ENCODE peak calls at places on chromosomes 1 and 21, in nine cellular contexts. P, W, M, E, I, Z, Q, H and T are unnamed samples.

GRCh38 chr1:205633421-205633976 is 1.7 kb upstream of the ELK4 start:
- DNase-seq in P (peak), W (no peak), M (no peak), E (no peak), I (no peak), Z (no peak), Q (peak), H (no peak), T (no peak)

GRCh38 chr1:161218301-161219077 is 3.4 kb downstream of the FCER1G start:
- DNase-seq in P (no peak), W (no peak), M (no peak), E (no peak), I (no peak), Z (no peak), Q (no peak), H (no peak), T (no peak)

GRCh38 chr1:36516372-36517018 is 33.8 kb upstream of the CSF3R start:
- DNase-seq in P (peak), W (no peak), M (peak), E (peak), I (no peak), Z (peak), Q (peak), H (no peak), T (peak)

GRCh38 chr1:77044133-77044849 is 174.9 kb downstream of the PIGK start:
- DNase-seq in P (peak), W (no peak), M (no peak), E (no peak), I (no peak), Z (no peak), Q (no peak), H (no peak), T (no peak)

GRCh38 chr1:80656011-80656627 is 1144.6 kb upstream of the ADGRL2 start:
- DNase-seq in P (peak), W (no peak), M (peak), E (peak), I (no peak), Z (peak), Q (peak), H (no peak), T (peak)

GRCh38 chr1:53804791-53805505 is 33.1 kb downstream of the NDC1 start:
- DNase-seq in P (peak), W (no peak), M (no peak), E (no peak), I (no peak), Z (no peak), Q (no peak), H (no peak), T (no peak)

GRCh38 chr1:172537827-172538391 is 5.0 kb downstream of the SUCO start:
- DNase-seq in P (no peak), W (no peak), M (no peak), E (no peak), I (no peak), Z (no peak), Q (no peak), H (no peak), T (no peak)

GRCh38 chr21:41208946-41209345 is 41.0 kb downstream of the BACE2 start:
- DNase-seq in P (no peak), W (no peak), M (no peak), E (no peak), I (no peak), Z (no peak), Q (no peak), H (no peak), T (no peak)

GRCh38 chr1:8733463-8733862 is 84.0 kb downstream of the RERE start:
- DNase-seq in P (peak), W (no peak), M (no peak), E (no peak), I (no peak), Z (no peak), Q (no peak), H (no peak), T (no peak)

GRCh38 chr1:23854568-23854967 is 13.5 kb downstream of the FUCA1 start:
- DNase-seq in P (no peak), W (no peak), M (peak), E (no peak), I (no peak), Z (no peak), Q (no peak), H (no peak), T (peak)

GRCh38 chr1:53122847-53123461 is 19.5 kb downstream of the SLC1A7 start:
- DNase-seq in P (no peak), W (no peak), M (no peak), E (no peak), I (peak), Z (no peak), Q (no peak), H (no peak), T (no peak)

GRCh38 chr21:44773291-44773932 is 28.2 kb downstream of the UBE2G2 start:
- DNase-seq in P (peak), W (no peak), M (peak), E (no peak), I (no peak), Z (peak), Q (no peak), H (no peak), T (no peak)

GRCh38 chr1:81873946-81874345 is 73.2 kb downstream of the ADGRL2 start:
- DNase-seq in P (no peak), W (no peak), M (no peak), E (no peak), I (no peak), Z (no peak), Q (no peak), H (no peak), T (no peak)

GRCh38 chr1:43558346-43558841 is 27.7 kb downstream of the PTPRF start:
- DNase-seq in P (no peak), W (no peak), M (no peak), E (peak), I (no peak), Z (peak), Q (no peak), H (no peak), T (no peak)

GRCh38 chr1:227951624-227952373 is 4.1 kb upstream of the WNT9A start:
- DNase-seq in P (no peak), W (no peak), M (no peak), E (no peak), I (no peak), Z (no peak), Q (no peak), H (no peak), T (no peak)

GRCh38 chr1:119987689-119988088 is 81.8 kb downstream of the NOTCH2 start:
- DNase-seq in P (no peak), W (no peak), M (no peak), E (no peak), I (no peak), Z (no peak), Q (no peak), H (no peak), T (no peak)

GRCh38 chr1:158027485-158027884 is 34.0 kb downstream of the KIRREL1 start:
- DNase-seq in P (no peak), W (no peak), M (no peak), E (no peak), I (no peak), Z (no peak), Q (no peak), H (no peak), T (no peak)

GRCh38 chr1:150444232-150444631 is 43.0 kb upstream of the TARS2 start:
- DNase-seq in P (no peak), W (no peak), M (no peak), E (no peak), I (no peak), Z (no peak), Q (no peak), H (no peak), T (no peak)

GRCh38 chr1:151165281-151165737 is 393 bp downstream of the LYSMD1 start:
- DNase-seq in P (peak), W (peak), M (peak), E (peak), I (peak), Z (no peak), Q (peak), H (peak), T (peak)

GRCh38 chr21:29343517-29343916 is 44.8 kb downstream of the BACH1 start:
- DNase-seq in P (no peak), W (no peak), M (no peak), E (no peak), I (no peak), Z (no peak), Q (peak), H (no peak), T (no peak)

GRCh38 chr21:45821315-45822001 is 160.1 kb upstream of the COL6A1 start:
- DNase-seq in P (no peak), W (no peak), M (no peak), E (no peak), I (no peak), Z (no peak), Q (no peak), H (no peak), T (no peak)

GRCh38 chr1:54095543-54096286 is 42.3 kb downstream of the TCEANC2 start:
- DNase-seq in P (no peak), W (no peak), M (no peak), E (peak), I (no peak), Z (no peak), Q (no peak), H (no peak), T (no peak)

GRCh38 chr1:172762087-172762486 is 103.2 kb downstream of the FASLG start:
- DNase-seq in P (no peak), W (no peak), M (no peak), E (no peak), I (no peak), Z (no peak), Q (no peak), H (no peak), T (no peak)

GRCh38 chr1:228089520-228090380 is 7.2 kb downstream of the ARF1 start:
- DNase-seq in P (no peak), W (no peak), M (no peak), E (no peak), I (peak), Z (no peak), Q (no peak), H (no peak), T (no peak)

GRCh38 chr1:221881805-221882581 is 140.1 kb upstream of the DUSP10 start:
- DNase-seq in P (peak), W (no peak), M (no peak), E (no peak), I (no peak), Z (no peak), Q (no peak), H (no peak), T (no peak)

GRCh38 chr1:200479816-200480215 is 70.0 kb upstream of the ZNF281 start:
- DNase-seq in P (no peak), W (no peak), M (no peak), E (no peak), I (no peak), Z (no peak), Q (no peak), H (no peak), T (no peak)

GRCh38 chr1:66834926-66835325 is 33.9 kb upstream of the INSL5 start:
- DNase-seq in P (peak), W (no peak), M (no peak), E (no peak), I (no peak), Z (no peak), Q (no peak), H (no peak), T (no peak)

GRCh38 chr21:32653326-32653901 is 41.2 kb upstream of the CFAP298 start:
- DNase-seq in P (peak), W (no peak), M (no peak), E (peak), I (no peak), Z (peak), Q (no peak), H (no peak), T (peak)

GRCh38 chr1:199857103-199857502 is 170.4 kb upstream of the NR5A2 start:
- DNase-seq in P (peak), W (no peak), M (no peak), E (no peak), I (no peak), Z (no peak), Q (no peak), H (no peak), T (no peak)

GRCh38 chr1:234309598-234310459 is 63.4 kb upstream of the COA6 start:
- DNase-seq in P (peak), W (no peak), M (peak), E (peak), I (no peak), Z (peak), Q (peak), H (no peak), T (peak)

GRCh38 chr1:16088996-16089395 is 15.5 kb upstream of the FAM131C start:
- DNase-seq in P (peak), W (no peak), M (no peak), E (no peak), I (peak), Z (no peak), Q (no peak), H (no peak), T (peak)

GRCh38 chr1:68141079-68141800 is 90.8 kb upstream of the DIRAS3 start:
- DNase-seq in P (peak), W (no peak), M (no peak), E (no peak), I (no peak), Z (no peak), Q (no peak), H (no peak), T (no peak)

GRCh38 chr1:118204106-118204505 is 19.1 kb upstream of the SPAG17 start:
- DNase-seq in P (peak), W (no peak), M (no peak), E (no peak), I (no peak), Z (no peak), Q (no peak), H (no peak), T (no peak)

GRCh38 chr1:222644649-222645005 is 26.7 kb downstream of the MIA3 start:
- DNase-seq in P (peak), W (no peak), M (no peak), E (no peak), I (no peak), Z (no peak), Q (no peak), H (no peak), T (no peak)

GRCh38 chr1:14968251-14968812 is 185.2 kb upstream of the TMEM51 start:
- DNase-seq in P (peak), W (no peak), M (no peak), E (no peak), I (peak), Z (no peak), Q (no peak), H (peak), T (no peak)

GRCh38 chr1:2413495-2414296 is 1.3 kb upstream of the PEX10 start:
- DNase-seq in P (no peak), W (no peak), M (no peak), E (peak), I (no peak), Z (no peak), Q (no peak), H (no peak), T (peak)

GRCh38 chr1:86846166-86846647 is 67.7 kb downstream of the SELENOF start:
- DNase-seq in P (peak), W (no peak), M (no peak), E (no peak), I (no peak), Z (no peak), Q (no peak), H (no peak), T (peak)

GRCh38 chr1:89085781-89086180 is 20.8 kb upstream of the GBP1 start:
- DNase-seq in P (no peak), W (no peak), M (peak), E (peak), I (no peak), Z (no peak), Q (peak), H (no peak), T (peak)

GRCh38 chr1:12009318-12010001 is 9.8 kb upstream of the MIIP start:
- DNase-seq in P (no peak), W (no peak), M (no peak), E (peak), I (no peak), Z (no peak), Q (peak), H (no peak), T (no peak)

GRCh38 chr1:7145947-7146346 is 360.7 kb downstream of the CAMTA1 start:
- DNase-seq in P (no peak), W (no peak), M (no peak), E (no peak), I (no peak), Z (no peak), Q (no peak), H (no peak), T (no peak)